ENCODE peak calls at places on chromosomes 11 and 22, in ten cellular contexts. E is NB4, W is PC-9, C is fibroblast of lung, U is HL-60, X is thyroid gland, N is fibroblast of mammary gland, L is ovary, A is fibroblast of the aortic adventitia, I is cardiac fibroblast. J is an unnamed sample.

GRCh38 chr11:28139848-28140415 is 31.7 kb downstream of the METTL15 start:
- DNase-seq in A (no peak), W (no peak), I (no peak), U (no peak), E (no peak), X (no peak), N (no peak), L (no peak), C (no peak), J (no peak)

GRCh38 chr11:1126935-1127663 is 30.7 kb upstream of the MUC5AC start:
- DNase-seq in U (no peak), I (no peak), L (no peak), W (no peak), C (no peak), E (peak), X (no peak), N (no peak), A (no peak), J (no peak)

GRCh38 chr11:13111813-13112130 is 102.7 kb downstream of the RASSF10 start:
- DNase-seq in W (no peak), N (no peak), X (no peak), L (no peak), E (no peak), I (no peak), A (no peak), U (no peak), C (no peak), J (no peak)

GRCh38 chr11:127454856-127455255 is 454.3 kb upstream of the KIRREL3 start:
- DNase-seq in U (no peak), C (no peak), A (no peak), W (no peak), N (no peak), E (peak), I (no peak), L (no peak), X (no peak), J (no peak)

GRCh38 chr11:121895919-121896318 is 220.1 kb downstream of the BLID start:
- DNase-seq in U (no peak), C (peak), W (peak), N (peak), I (peak), E (no peak), A (peak), L (no peak), X (no peak), J (no peak)

GRCh38 chr11:69888671-69889076 is 69.5 kb upstream of the FGF3 start:
- DNase-seq in U (peak), X (peak), I (peak), A (peak), E (peak), N (peak), L (peak), C (peak), W (peak), J (no peak)

GRCh38 chr22:20092477-20092854 is 12.4 kb downstream of the DGCR8 start:
- DNase-seq in W (no peak), I (no peak), A (no peak), U (no peak), N (no peak), L (no peak), E (no peak), C (no peak), X (no peak), J (no peak)

GRCh38 chr11:110948112-110948511 is 235.9 kb upstream of the ARHGAP20 start:
- DNase-seq in A (peak), E (no peak), I (peak), N (peak), C (peak), X (no peak), W (no peak), U (no peak), L (no peak), J (no peak)

GRCh38 chr22:46792061-46792796 is 29.8 kb downstream of the TBC1D22A start:
- DNase-seq in E (no peak), A (no peak), N (no peak), I (no peak), W (no peak), U (no peak), L (no peak), X (no peak), C (no peak), J (no peak)

GRCh38 chr11:62569611-62570010 is 4.1 kb downstream of the EEF1G start:
- DNase-seq in U (no peak), L (no peak), C (no peak), A (no peak), N (no peak), X (no peak), W (no peak), I (no peak), E (no peak), J (no peak)

GRCh38 chr22:19970479-19971275 is 29.1 kb upstream of the TXNRD2 start:
- DNase-seq in E (peak), N (peak), W (no peak), C (peak), L (peak), U (no peak), X (peak), A (peak), I (peak), J (peak)

GRCh38 chr22:49402169-49402568 is 425.5 kb downstream of the BRD1 start:
- DNase-seq in U (no peak), E (no peak), X (no peak), W (no peak), L (no peak), N (no peak), I (no peak), A (no peak), C (no peak), J (no peak)

GRCh38 chr11:113351061-113351460 is 36.5 kb upstream of the ANKK1 start:
- DNase-seq in X (no peak), L (no peak), W (no peak), A (no peak), N (no peak), U (no peak), C (no peak), I (no peak), E (no peak), J (no peak)

GRCh38 chr22:17106161-17106784 is 14.9 kb downstream of the TMEM121B start:
- DNase-seq in C (no peak), U (peak), A (no peak), W (no peak), L (no peak), E (peak), X (no peak), N (no peak), I (no peak), J (no peak)

GRCh38 chr11:10696797-10697620 is 3.5 kb upstream of the IRAG1 start:
- DNase-seq in X (peak), I (no peak), L (no peak), C (no peak), N (no peak), U (no peak), E (no peak), W (no peak), A (no peak), J (no peak)

GRCh38 chr11:28739489-28740280 is 631.5 kb downstream of the METTL15 start:
- DNase-seq in L (no peak), I (no peak), A (no peak), W (no peak), N (no peak), C (no peak), E (no peak), X (no peak), U (no peak), J (no peak)

GRCh38 chr11:75925785-75926164 is 110.8 kb downstream of the UVRAG start:
- DNase-seq in N (peak), E (no peak), I (peak), X (no peak), C (no peak), A (peak), W (no peak), L (no peak), U (no peak), J (no peak)

GRCh38 chr22:32202539-32203180 is 2.2 kb downstream of the RFPL2 start:
- DNase-seq in W (no peak), L (no peak), C (peak), X (peak), I (peak), U (peak), E (peak), A (peak), N (peak), J (no peak)

GRCh38 chr11:64156235-64157011 is 9.5 kb downstream of the MACROD1 start:
- DNase-seq in W (no peak), L (no peak), I (no peak), N (no peak), U (no peak), X (no peak), A (no peak), C (no peak), E (no peak), J (no peak)

GRCh38 chr22:24694971-24695928 is 79.3 kb downstream of the PIWIL3 start:
- DNase-seq in L (no peak), I (no peak), U (no peak), A (no peak), E (no peak), X (no peak), N (no peak), C (no peak), W (no peak), J (no peak)

GRCh38 chr11:48384670-48385069 is 18.4 kb upstream of the OR4C5 start:
- DNase-seq in E (peak), I (no peak), L (no peak), N (no peak), C (no peak), X (no peak), A (no peak), W (no peak), U (peak), J (no peak)

GRCh38 chr22:46710842-46711241 is 27.2 kb downstream of the CERK start:
- DNase-seq in E (no peak), I (no peak), X (no peak), A (no peak), N (no peak), C (no peak), W (no peak), U (no peak), L (no peak), J (no peak)

GRCh38 chr11:74069146-74070046 is 60.5 kb upstream of the UCP3 start:
- DNase-seq in X (peak), A (no peak), C (no peak), N (peak), L (no peak), W (peak), U (no peak), E (no peak), I (no peak), J (no peak)

GRCh38 chr11:134120143-134120850 is 51.4 kb downstream of the JAM3 start:
- DNase-seq in C (peak), L (peak), W (no peak), A (peak), U (no peak), X (peak), I (peak), E (no peak), N (peak), J (no peak)
- H3K4me3 ChIP-seq in C (peak), L (peak), W (no peak), A (peak), U (no peak), X (no peak), I (no peak), E (no peak), N (peak), J (no peak)

DNA sequence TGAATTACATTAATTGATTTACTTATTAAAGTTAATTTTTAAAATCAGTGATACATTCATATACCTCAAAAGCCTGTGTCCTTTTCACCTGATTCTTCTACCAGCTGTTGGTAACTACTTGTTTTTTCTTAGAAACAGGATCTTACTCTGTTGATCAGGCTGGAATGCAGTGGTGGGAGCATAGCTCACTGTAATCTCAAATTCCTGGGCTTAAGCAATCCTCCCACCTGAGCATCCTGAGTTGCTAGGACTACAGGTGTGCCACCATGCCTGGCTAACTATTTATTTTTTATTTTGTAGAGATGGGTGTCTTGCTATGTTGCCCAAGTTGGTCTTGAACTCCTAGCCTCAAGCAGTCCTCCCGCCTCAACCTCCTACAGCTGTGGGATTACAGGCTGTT is 4.7 kb downstream of the TRIM44 start:
- DNase-seq in A (no peak), E (no peak), I (no peak), N (no peak), C (no peak), U (no peak), X (no peak), L (no peak), W (peak), J (no peak)
- TF ChIP-seq CTCF in A (no peak), E (no peak), I (no peak), N (no peak), C (no peak), U (no peak), X (no peak), L (no peak), W (no peak), J (no peak)

DNA sequence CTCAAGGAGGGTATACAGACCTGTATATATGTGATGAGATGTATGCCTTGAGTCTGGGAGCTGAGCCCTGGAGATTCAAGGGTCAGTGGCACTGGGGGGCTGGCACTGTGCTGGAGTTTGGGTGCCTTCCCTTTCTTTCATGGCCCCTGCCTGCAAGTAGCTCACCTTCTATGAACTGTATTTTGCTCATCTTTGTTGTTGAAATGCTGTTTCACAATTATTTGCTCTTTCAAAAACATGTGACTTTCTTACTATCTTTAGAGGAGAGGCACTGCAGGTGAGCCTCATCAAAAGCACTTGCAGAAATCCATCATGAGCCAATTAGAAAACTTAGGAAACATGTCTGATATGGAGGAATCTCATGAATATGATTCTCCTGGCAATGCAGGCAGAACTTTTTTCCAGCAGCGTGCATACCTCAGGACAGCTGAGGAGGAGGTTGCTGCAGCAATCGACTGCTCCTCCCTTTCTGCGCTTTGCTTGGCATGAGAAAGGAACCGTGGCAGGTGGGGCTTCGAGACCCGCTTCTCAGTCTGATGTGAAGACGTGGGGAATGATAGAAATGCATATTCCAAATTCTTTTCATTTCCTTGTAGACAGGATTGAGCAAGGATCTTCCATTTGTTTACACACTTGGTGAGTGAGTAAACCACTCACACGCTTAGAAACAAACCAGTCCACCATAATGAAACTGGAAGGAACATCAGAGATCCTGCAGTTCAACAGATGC is 178.4 kb upstream of the E2F8 start:
- DNase-seq in N (peak), U (no peak), I (peak), X (peak), E (no peak), L (no peak), C (peak), A (peak), W (peak), J (no peak)
- H3K4me3 ChIP-seq in N (no peak), U (no peak), I (no peak), X (no peak), E (no peak), L (no peak), C (peak), A (peak), W (peak), J (no peak)

DNA sequence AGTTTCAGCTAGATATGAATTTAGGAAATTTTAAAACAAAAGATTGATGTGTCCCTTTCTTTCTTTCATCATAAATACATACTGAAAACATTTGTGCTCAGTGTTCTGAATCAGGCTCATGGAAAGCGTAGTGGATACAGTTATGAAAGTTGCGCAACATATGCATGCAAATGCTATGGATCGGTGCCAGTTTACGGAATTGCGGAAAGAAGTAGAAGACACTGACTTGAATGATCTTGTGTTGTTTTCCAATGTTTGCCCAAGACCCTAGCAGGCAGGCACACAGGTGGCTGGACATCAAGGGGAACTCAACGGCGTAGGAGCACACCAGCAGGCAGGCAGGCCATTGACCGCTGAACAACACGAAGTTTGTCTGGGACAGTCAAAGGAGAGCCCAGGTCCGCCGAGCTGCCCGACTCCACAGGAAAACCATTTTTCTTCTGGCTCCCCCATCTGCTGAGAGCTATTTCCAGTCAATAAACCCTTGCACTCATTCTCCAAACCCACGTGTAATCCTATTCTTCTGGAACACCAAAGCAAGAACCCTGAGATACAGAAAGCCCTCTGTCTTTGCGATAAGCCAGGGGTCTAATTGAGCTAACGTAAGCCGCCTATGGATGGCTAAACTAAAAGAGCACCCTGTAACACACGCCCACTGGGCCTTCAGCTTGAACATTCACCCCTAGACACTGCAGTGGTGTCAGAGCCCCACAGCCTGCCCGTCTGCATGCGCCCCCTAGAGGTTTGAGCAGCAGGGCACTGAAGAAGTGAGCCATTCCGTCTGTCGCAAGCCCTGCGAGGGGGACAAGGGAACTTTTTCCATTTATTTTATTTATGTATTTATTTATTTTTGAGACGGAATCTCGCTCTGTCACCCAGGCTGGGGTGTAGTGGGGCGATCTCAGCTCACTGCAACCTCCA is 7.4 kb upstream of the BIRC3 start:
- DNase-seq in A (no peak), L (no peak), E (peak), N (peak), U (no peak), W (no peak), X (no peak), I (no peak), C (peak), J (no peak)
- TF ChIP-seq CTCF in A (no peak), L (no peak), E (peak), N (no peak), U (no peak), W (peak), X (no peak), I (no peak), C (no peak), J (peak)

J was measured in GM06990.